ENCODE peak calls at places on chromosomes 13 and 19, in five cellular contexts. F, H, B, J and I are unnamed samples.

GRCh38 chr13:44051923-44052322 is 172.2 kb downstream of the LACC1 start:
- DNase-seq in F (no peak), H (no peak), B (no peak), J (no peak), I (no peak)

GRCh38 chr13:106369091-106369490 is 166.4 kb downstream of the EFNB2 start:
- DNase-seq in F (no peak), H (no peak), B (no peak), J (no peak), I (no peak)

GRCh38 chr19:43380771-43381386 is 27.4 kb downstream of the CD177 start:
- DNase-seq in F (no peak), H (no peak), B (no peak), J (no peak), I (no peak)

GRCh38 chr13:40236566-40237168 is 429.8 kb downstream of the FOXO1 start:
- DNase-seq in F (no peak), H (no peak), B (peak), J (no peak), I (no peak)

GRCh38 chr13:63554157-63554556 is 2138.5 kb upstream of the PCDH20 start:
- DNase-seq in F (no peak), H (no peak), B (no peak), J (no peak), I (no peak)

GRCh38 chr13:31774186-31774585 is 34.9 kb downstream of the RXFP2 start:
- DNase-seq in F (no peak), H (no peak), B (no peak), J (no peak), I (no peak)

GRCh38 chr13:94620286-94620896 is 18.7 kb downstream of the GPR180 start:
- DNase-seq in F (no peak), H (peak), B (no peak), J (peak), I (peak)

GRCh38 chr13:49669735-49670309 is 21.5 kb downstream of the EBPL start:
- DNase-seq in F (no peak), H (peak), B (peak), J (peak), I (peak)

GRCh38 chr13:26036383-26036782 is 15.4 kb downstream of the SHISA2 start:
- DNase-seq in F (no peak), H (no peak), B (no peak), J (peak), I (no peak)

GRCh38 chr13:30276178-30276577 is 31.2 kb downstream of the KATNAL1 start:
- DNase-seq in F (no peak), H (no peak), B (no peak), J (peak), I (no peak)